ENCODE peak calls at places on chromosomes 1 and 21, in six cellular contexts. M is stimulated activated CD8-positive, alpha-beta memory T cell treated with anti-CD3 and anti-CD28 coated beads, Interleukin-15, amount 100 ng/mL, for 4 hours; Q is GM12865; N is CD8-positive, alpha-beta memory T cell; J is HTR-8/SVneo; L is prostate gland. V is an unnamed sample.

GRCh38 chr1:225343618-225344017 is 84.2 kb downstream of the LBR start:
- DNase-seq in M (no peak), Q (peak; percentile 7), N (no peak), J (no peak), L (no peak), V (no peak)

GRCh38 chr21:44837537-44837936 is 19.7 kb upstream of the SUMO3 start:
- DNase-seq in M (no peak), Q (no peak), N (no peak), J (no peak), L (no peak), V (no peak)

GRCh38 chr1:182910143-182910542 is 42.8 kb downstream of the SHCBP1L start:
- DNase-seq in M (no peak), Q (no peak), N (no peak), J (no peak), L (no peak), V (no peak)

GRCh38 chr1:74712863-74713262 is 20.0 kb downstream of the CRYZ start:
- DNase-seq in M (no peak), Q (no peak), N (no peak), J (no peak), L (no peak), V (no peak)

GRCh38 chr1:220498188-220498587 is 29.7 kb upstream of the MARK1 start:
- DNase-seq in M (no peak), Q (no peak), N (no peak), J (no peak), L (no peak), V (no peak)

GRCh38 chr1:150182233-150182632 is 32.5 kb downstream of the PLEKHO1 start:
- DNase-seq in M (no peak), Q (no peak), N (no peak), J (no peak), L (no peak), V (no peak)

GRCh38 chr1:164771568-164772350 is 212.8 kb downstream of the PBX1 start:
- DNase-seq in M (no peak), Q (no peak), N (no peak), J (no peak), L (peak; percentile 28), V (no peak)

GRCh38 chr21:35170244-35170756 is 121.2 kb upstream of the RUNX1 start:
- DNase-seq in M (no peak), Q (no peak), N (no peak), J (no peak), L (no peak), V (no peak)

GRCh38 chr1:38624341-38625039 is 235.1 kb downstream of the RRAGC start:
- DNase-seq in M (no peak), Q (no peak), N (no peak), J (no peak), L (no peak), V (no peak)

GRCh38 chr1:20359451-20360330 is 69.0 kb downstream of the VWA5B1 start:
- DNase-seq in M (no peak), Q (peak; percentile 64), N (no peak), J (no peak), L (no peak), V (no peak)

GRCh38 chr1:237901284-237901870 is 10.7 kb upstream of the ZP4 start:
- DNase-seq in M (no peak), Q (peak; percentile 2), N (no peak), J (peak; percentile 42), L (no peak), V (no peak)

GRCh38 chr1:93925206-93925605 is 16.0 kb upstream of the GCLM start:
- DNase-seq in M (no peak), Q (no peak), N (no peak), J (no peak), L (no peak), V (no peak)

GRCh38 chr1:27445177-27445936 is 44.6 kb downstream of the WASF2 start:
- DNase-seq in M (no peak), Q (peak; percentile 85), N (no peak), J (no peak), L (no peak), V (no peak)

GRCh38 chr1:162387226-162388082 is 5.9 kb downstream of the C1orf226 start:
- DNase-seq in M (no peak), Q (no peak), N (no peak), J (no peak), L (no peak), V (no peak)

GRCh38 chr1:3642921-3643675 is 6.8 kb downstream of the WRAP73 start:
- DNase-seq in M (no peak), Q (no peak), N (no peak), J (no peak), L (no peak), V (no peak)

GRCh38 chr1:77825356-77825709 is 45.9 kb downstream of the MIGA1 start:
- DNase-seq in M (no peak), Q (peak; percentile 65), N (no peak), J (peak; percentile 36), L (peak; percentile 61), V (peak; percentile 41)

GRCh38 chr1:56968878-56969495 is 3.2 kb upstream of the C8B start:
- DNase-seq in M (no peak), Q (no peak), N (no peak), J (no peak), L (no peak), V (no peak)

GRCh38 chr21:35738342-35738961 is 321.9 kb downstream of the SETD4 start:
- DNase-seq in M (no peak), Q (no peak), N (no peak), J (peak; percentile 12), L (peak; percentile 39), V (peak; percentile 10)

GRCh38 chr21:34702341-34702807 is 33.6 kb downstream of the CLIC6 start:
- DNase-seq in M (no peak), Q (no peak), N (no peak), J (peak; percentile 51), L (no peak), V (peak; percentile 48)